ENCODE peak calls at places on chromosomes 13 and 19, in eight cellular contexts. Q is upper lobe of right lung; X is PC-3; N is left ventricle myocardium inferior; E is CD8-positive, alpha-beta T cell; M is brain microvascular endothelial cell; L is colonic mucosa; V is mammary epithelial cell. A is an unnamed sample. For H3K27me3, the result is how much of the 10 kb centered on the place peaks cover.

GRCh38 chr13:83752141-83752540 is 130.1 kb downstream of the SLITRK1 start:
- DNase-seq in Q (no peak), X (peak), N (no peak), E (no peak), M (peak), L (no peak), V (peak), A (no peak)

GRCh38 chr19:4754248-4754647 is 30.6 kb upstream of the DPP9 start:
- DNase-seq in Q (no peak), X (no peak), N (no peak), E (no peak), M (no peak), L (no peak), V (no peak), A (no peak)

GRCh38 chr13:45811891-45812583 is 39.5 kb downstream of the SIAH3 start:
- DNase-seq in Q (no peak), X (peak), N (no peak), E (no peak), M (no peak), L (no peak), V (peak), A (no peak)

GRCh38 chr13:78602561-78603239 is 652 bp downstream of the POU4F1 start:
- DNase-seq in Q (no peak), X (no peak), N (no peak), E (no peak), M (no peak), L (no peak), V (no peak), A (no peak)

GRCh38 chr19:56712609-56713008 is 41.1 kb upstream of the ZNF835 start:
- DNase-seq in Q (no peak), X (no peak), N (no peak), E (no peak), M (no peak), L (no peak), V (no peak), A (no peak)

GRCh38 chr13:32720026-32720425 is 133.8 kb downstream of the PDS5B start:
- DNase-seq in Q (no peak), X (no peak), N (no peak), E (no peak), M (no peak), L (no peak), V (no peak), A (no peak)

GRCh38 chr13:35818577-35819165 is 312.5 kb downstream of the DCLK1 start:
- DNase-seq in Q (no peak), X (peak), N (no peak), E (no peak), M (no peak), L (no peak), V (peak), A (no peak)

GRCh38 chr13:97615266-97615665 is 181.3 kb downstream of the RAP2A start:
- DNase-seq in Q (no peak), X (no peak), N (no peak), E (no peak), M (no peak), L (no peak), V (no peak), A (no peak)

GRCh38 chr19:51136891-51137551 is 5.1 kb upstream of the SIGLEC7 start:
- DNase-seq in Q (peak), X (no peak), N (no peak), E (no peak), M (no peak), L (no peak), V (no peak), A (no peak)

GRCh38 chr13:109764474-109765292 is 21.7 kb downstream of the IRS2 start:
- DNase-seq in Q (no peak), X (no peak), N (no peak), E (no peak), M (no peak), L (no peak), V (peak), A (peak)

GRCh38 chr19:30153326-30154210 is 211.5 kb downstream of the URI1 start:
- DNase-seq in Q (no peak), X (no peak), N (no peak), E (no peak), M (no peak), L (no peak), V (no peak), A (no peak)

DNA sequence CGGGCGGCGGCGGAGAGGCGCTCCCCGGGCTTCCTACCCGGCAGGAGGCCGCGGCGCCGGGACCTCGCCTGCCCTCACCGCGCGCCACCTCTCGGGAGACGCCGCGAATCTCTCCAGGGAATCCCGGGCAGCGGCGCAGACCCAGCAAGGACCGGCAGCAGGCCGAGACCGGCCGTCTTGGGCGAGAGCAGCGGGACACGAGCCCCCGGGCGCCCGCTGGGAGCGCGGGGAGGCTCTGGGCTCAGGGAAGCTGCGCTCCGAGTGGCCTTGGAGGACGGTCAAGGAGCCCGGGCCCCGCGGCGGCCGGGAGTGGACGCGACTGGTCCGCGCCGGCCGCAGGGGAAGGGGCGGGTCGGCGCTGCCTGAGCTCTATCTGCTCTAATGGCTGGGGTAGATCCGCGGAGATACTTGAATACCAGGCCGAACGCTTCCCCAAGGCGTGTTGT is 14.7 kb downstream of the CDX2 start:
- DNase-seq in Q (peak), X (peak), N (no peak), E (no peak), M (no peak), L (peak), V (no peak), A (peak)
- H3K27me3 ChIP-seq in Q (half or more), X (under half), N (half or more), E (under half), M (half or more), L (under half), V (under half), A (half or more)

GRCh38 chr19:14181906-14182305 is 24.1 kb downstream of the ADGRL1 start:
- DNase-seq in Q (no peak), X (no peak), N (no peak), E (no peak), M (no peak), L (no peak), V (no peak), A (no peak)
- TF ChIP-seq CTCF in Q (no peak), X (no peak), N (no peak), E (no peak), M (no peak), L (no peak), V (no peak), A (no peak)

GRCh38 chr19:6988257-6988656 is 33.0 kb downstream of the MBD3L2B start:
- DNase-seq in Q (no peak), X (no peak), N (no peak), E (no peak), M (no peak), L (no peak), V (no peak), A (no peak)
- H3K27me3 ChIP-seq in Q (under half), X (under half), N (under half), E (under half), M (under half), L (under half), V (under half), A (half or more)

GRCh38 chr19:45577111-45577905 is 7.3 kb downstream of the OPA3 start:
- DNase-seq in Q (no peak), X (peak), N (peak), E (no peak), M (peak), L (peak), V (peak), A (peak)

GRCh38 chr19:45581576-45581975 is 3.0 kb downstream of the OPA3 start:
- DNase-seq in Q (no peak), X (no peak), N (no peak), E (no peak), M (no peak), L (no peak), V (peak), A (no peak)

GRCh38 chr19:45575216-45575615 is 9.4 kb downstream of the OPA3 start:
- DNase-seq in Q (no peak), X (no peak), N (no peak), E (no peak), M (no peak), L (no peak), V (no peak), A (no peak)

GRCh38 chr19:45576682-45577081 is 7.9 kb downstream of the OPA3 start:
- DNase-seq in Q (no peak), X (no peak), N (no peak), E (no peak), M (no peak), L (no peak), V (no peak), A (no peak)

DNA sequence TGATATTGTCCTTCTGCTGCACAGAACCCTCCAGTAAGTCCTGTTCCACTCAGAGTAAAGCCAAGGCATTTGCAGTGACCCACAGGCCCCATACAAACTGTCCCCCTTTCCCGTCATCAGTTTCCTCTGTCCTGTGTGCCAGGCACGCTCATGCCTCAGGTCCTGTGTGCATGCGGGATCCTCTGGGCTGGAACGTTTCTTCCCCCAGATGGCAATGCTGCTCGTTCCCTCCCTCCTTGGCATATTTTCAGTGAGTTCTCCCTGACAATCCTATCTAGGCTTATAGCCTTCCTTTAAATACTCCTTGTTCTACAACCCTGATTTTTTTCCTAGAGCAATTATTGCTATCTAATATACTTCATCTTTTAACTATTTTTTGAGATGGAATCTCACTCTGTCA is 5.7 kb downstream of the OPA3 start:
- DNase-seq in Q (no peak), X (no peak), N (no peak), E (no peak), M (no peak), L (no peak), V (no peak), A (no peak)
- TF ChIP-seq CTCF in Q (no peak), X (no peak), N (no peak), E (no peak), M (no peak), L (no peak), V (no peak), A (no peak)

GRCh38 chr19:3028305-3029069 is 593 bp downstream of the TLE2 start:
- DNase-seq in Q (no peak), X (no peak), N (no peak), E (no peak), M (no peak), L (peak), V (no peak), A (no peak)
- H3K27me3 ChIP-seq in Q (under half), X (under half), N (under half), E (under half), M (half or more), L (under half), V (under half), A (under half)

GRCh38 chr19:42303101-42303464 is 659 bp upstream of the PAFAH1B3 start:
- DNase-seq in Q (no peak), X (no peak), N (no peak), E (no peak), M (no peak), L (no peak), V (no peak), A (no peak)

GRCh38 chr19:42303876-42304275 is 1.5 kb upstream of the PAFAH1B3 start:
- DNase-seq in Q (no peak), X (no peak), N (no peak), E (no peak), M (no peak), L (no peak), V (no peak), A (no peak)

GRCh38 chr19:42306646-42307045 is 4.2 kb upstream of the PAFAH1B3 start:
- DNase-seq in Q (no peak), X (no peak), N (no peak), E (no peak), M (no peak), L (no peak), V (no peak), A (no peak)

GRCh38 chr19:42297034-42297433 is 4.9 kb upstream of the PRR19 start:
- DNase-seq in Q (no peak), X (no peak), N (no peak), E (no peak), M (no peak), L (no peak), V (no peak), A (no peak)

DNA sequence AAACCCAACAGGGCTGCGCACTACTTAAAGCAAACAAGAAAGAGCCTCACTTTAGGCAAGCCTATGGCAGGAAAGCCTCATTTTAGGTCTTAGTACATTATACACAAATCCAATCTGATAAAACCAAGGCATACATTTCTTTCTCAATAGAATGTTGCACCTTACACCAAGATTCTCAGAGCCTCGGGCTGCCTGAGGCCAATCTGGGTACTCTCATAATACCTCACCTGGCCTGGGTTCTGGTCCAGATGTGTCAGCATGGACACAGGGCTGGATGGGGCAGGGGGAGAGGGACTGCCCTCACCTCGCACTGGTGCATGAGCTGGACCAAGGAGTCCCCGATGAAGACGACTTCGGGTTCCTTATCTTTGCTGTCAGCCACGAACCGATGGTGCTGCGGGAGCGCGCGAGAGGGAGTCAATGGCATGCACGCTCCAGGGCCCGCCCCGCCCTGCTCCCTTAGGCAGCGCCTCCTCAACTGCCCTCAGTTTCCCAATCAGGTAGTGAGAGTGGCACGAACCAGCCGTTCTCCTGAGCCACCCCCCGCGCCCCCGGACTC is at the start of gene PRR19:
- DNase-seq in Q (no peak), X (no peak), N (no peak), E (no peak), M (no peak), L (peak), V (no peak), A (no peak)
- TF ChIP-seq CTCF in Q (no peak), X (no peak), N (no peak), E (no peak), M (no peak), L (no peak), V (no peak), A (no peak)

GRCh38 chr19:39778763-39779162 is at the start of gene LEUTX:
- DNase-seq in Q (no peak), X (no peak), N (no peak), E (no peak), M (no peak), L (no peak), V (no peak), A (no peak)
- H3K27me3 ChIP-seq in Q (under half), X (under half), N (under half), E (under half), M (under half), L (under half), V (under half), A (half or more)

GRCh38 chr13:77565635-77566034 is 30.1 kb downstream of the SCEL start:
- DNase-seq in Q (no peak), X (peak), N (no peak), E (no peak), M (peak), L (no peak), V (peak), A (no peak)
- TF ChIP-seq CTCF in Q (peak), X (peak), N (peak), E (peak), M (peak), L (no peak), V (peak), A (peak)

GRCh38 chr13:31105020-31105800 is 56.5 kb downstream of the HSPH1 start:
- DNase-seq in Q (no peak), X (no peak), N (no peak), E (no peak), M (no peak), L (no peak), V (no peak), A (no peak)
- H3K27me3 ChIP-seq in Q (under half), X (half or more), N (under half), E (under half), M (under half), L (under half), V (under half), A (under half)

GRCh38 chr13:94556016-94556415 is 39.9 kb downstream of the TGDS start:
- DNase-seq in Q (no peak), X (no peak), N (no peak), E (no peak), M (no peak), L (no peak), V (no peak), A (peak)
- TF ChIP-seq CTCF in Q (no peak), X (no peak), N (no peak), E (no peak), M (no peak), L (no peak), V (no peak), A (no peak)

A was measured in WERI-Rb-1.